ENCODE peak calls at places on chromosomes 5 and 9, in seven cellular contexts. Q is H9, Y is IMR-90, J is H1, X is neuronal stem cell, W is mesenchymal stem cell, E is trophoblast cell. H is an unnamed sample.

GRCh38 chr5:147391781-147392180 is 118.1 kb downstream of the DPYSL3 start:
- DNase-seq in Y (peak; percentile 84), J (no peak), X (no peak), Q (no peak), E (peak; percentile 64), W (peak; percentile 81), H (peak; percentile 72)

GRCh38 chr5:141960018-141960417 is 2.0 kb upstream of the PCDH12 start:
- DNase-seq in J (no peak), Y (no peak), Q (no peak), X (no peak), W (no peak), E (no peak), H (peak; percentile 29)

GRCh38 chr5:14447958-14448881 is 133.4 kb upstream of the OTULINL start:
- DNase-seq in W (peak; percentile 73), E (no peak), Q (no peak), J (no peak), X (no peak), Y (no peak), H (no peak)

GRCh38 chr9:133115604-133116345 is 5.3 kb downstream of the RALGDS start:
- DNase-seq in J (no peak), W (peak; percentile 62), X (no peak), Y (peak; percentile 63), E (peak; percentile 80), Q (no peak), H (peak; percentile 43)

GRCh38 chr5:137036630-137037029 is 462.5 kb downstream of the SPOCK1 start:
- DNase-seq in Y (no peak), E (no peak), X (peak; percentile 12), Q (peak; percentile 83), W (no peak), J (peak; percentile 61), H (peak; percentile 97)

GRCh38 chr5:45035991-45036390 is 227.2 kb downstream of the MRPS30 start:
- DNase-seq in Y (no peak), Q (no peak), E (no peak), X (no peak), W (no peak), J (no peak), H (peak; percentile 83)

GRCh38 chr9:96875460-96876142 is 21.3 kb upstream of the ZNF782 start:
- DNase-seq in J (peak; percentile 91), W (peak; percentile 72), Y (peak; percentile 68), Q (peak; percentile 97), X (peak; percentile 88), E (peak; percentile 57), H (peak; percentile 99)

GRCh38 chr9:125525846-125526619 is 181.0 kb downstream of the MAPKAP1 start:
- DNase-seq in W (peak; percentile 85), E (no peak), Q (no peak), J (no peak), Y (peak; percentile 89), X (no peak), H (peak; percentile 47)

GRCh38 chr5:180291234-180291940 is 496 bp downstream of the MAPK9 start:
- DNase-seq in Q (no peak), W (peak; percentile 33), Y (no peak), J (no peak), E (peak; percentile 54), X (no peak), H (peak; percentile 42)

GRCh38 chr5:121691478-121691877 is 160.2 kb upstream of the FTMT start:
- DNase-seq in W (peak; percentile 33), Y (no peak), J (no peak), Q (no peak), E (peak; percentile 70), X (no peak), H (peak; percentile 94)

GRCh38 chr9:9881692-9882091 is 731.1 kb downstream of the PTPRD start:
- DNase-seq in W (no peak), Y (no peak), J (no peak), E (no peak), X (no peak), Q (no peak), H (no peak)

GRCh38 chr5:127206320-127207113 is 84.1 kb upstream of the MEGF10 start:
- DNase-seq in E (no peak), Y (peak; percentile 77), Q (no peak), X (no peak), J (no peak), W (peak; percentile 85), H (peak; percentile 12)

GRCh38 chr9:75053869-75054268 is 25.8 kb upstream of the CARNMT1 start:
- DNase-seq in W (no peak), X (no peak), J (no peak), Q (no peak), Y (no peak), E (no peak), H (no peak)

GRCh38 chr5:17405976-17406876 is 91.8 kb upstream of the TAF11L2 start:
- DNase-seq in Y (peak; percentile 25), X (no peak), E (peak; percentile 16), W (no peak), Q (no peak), J (no peak), H (no peak)

GRCh38 chr5:154364845-154365244 is 81.0 kb upstream of the SAP30L start:
- DNase-seq in X (no peak), E (no peak), J (no peak), Y (no peak), Q (no peak), W (no peak), H (no peak)

GRCh38 chr5:82440041-82440440 is 161.9 kb upstream of the RPS23 start:
- DNase-seq in Q (no peak), W (no peak), X (no peak), Y (peak; percentile 12), J (no peak), E (no peak), H (no peak)

GRCh38 chr5:58072202-58072791 is 387.6 kb downstream of the PLK2 start:
- DNase-seq in Q (no peak), X (peak; percentile 20), J (no peak), W (peak; percentile 13), E (no peak), Y (no peak), H (peak; percentile 43)

GRCh38 chr5:98500811-98501210 is 272.7 kb upstream of the RGMB start:
- DNase-seq in E (no peak), W (no peak), X (no peak), Q (no peak), Y (no peak), J (no peak), H (no peak)

GRCh38 chr9:109101810-109102209 is 17.9 kb downstream of the TMEM245 start:
- DNase-seq in E (peak; percentile 4), X (no peak), Y (peak; percentile 84), Q (no peak), J (no peak), W (peak; percentile 76), H (no peak)

GRCh38 chr5:73902327-73903051 is 276.5 kb downstream of the ARHGEF28 start:
- DNase-seq in Y (peak; percentile 77), J (peak; percentile 21), Q (no peak), W (peak; percentile 72), E (peak; percentile 31), X (peak; percentile 54), H (peak; percentile 63)

GRCh38 chr5:77629553-77630245 is 8.8 kb downstream of the OTP start:
- DNase-seq in Y (no peak), X (no peak), Q (peak; percentile 66), J (no peak), E (no peak), W (no peak), H (no peak)

GRCh38 chr9:89446440-89447310 is 51.2 kb downstream of the SEMA4D start:
- DNase-seq in E (no peak), W (no peak), X (no peak), J (no peak), Q (no peak), Y (no peak), H (no peak)

DNA sequence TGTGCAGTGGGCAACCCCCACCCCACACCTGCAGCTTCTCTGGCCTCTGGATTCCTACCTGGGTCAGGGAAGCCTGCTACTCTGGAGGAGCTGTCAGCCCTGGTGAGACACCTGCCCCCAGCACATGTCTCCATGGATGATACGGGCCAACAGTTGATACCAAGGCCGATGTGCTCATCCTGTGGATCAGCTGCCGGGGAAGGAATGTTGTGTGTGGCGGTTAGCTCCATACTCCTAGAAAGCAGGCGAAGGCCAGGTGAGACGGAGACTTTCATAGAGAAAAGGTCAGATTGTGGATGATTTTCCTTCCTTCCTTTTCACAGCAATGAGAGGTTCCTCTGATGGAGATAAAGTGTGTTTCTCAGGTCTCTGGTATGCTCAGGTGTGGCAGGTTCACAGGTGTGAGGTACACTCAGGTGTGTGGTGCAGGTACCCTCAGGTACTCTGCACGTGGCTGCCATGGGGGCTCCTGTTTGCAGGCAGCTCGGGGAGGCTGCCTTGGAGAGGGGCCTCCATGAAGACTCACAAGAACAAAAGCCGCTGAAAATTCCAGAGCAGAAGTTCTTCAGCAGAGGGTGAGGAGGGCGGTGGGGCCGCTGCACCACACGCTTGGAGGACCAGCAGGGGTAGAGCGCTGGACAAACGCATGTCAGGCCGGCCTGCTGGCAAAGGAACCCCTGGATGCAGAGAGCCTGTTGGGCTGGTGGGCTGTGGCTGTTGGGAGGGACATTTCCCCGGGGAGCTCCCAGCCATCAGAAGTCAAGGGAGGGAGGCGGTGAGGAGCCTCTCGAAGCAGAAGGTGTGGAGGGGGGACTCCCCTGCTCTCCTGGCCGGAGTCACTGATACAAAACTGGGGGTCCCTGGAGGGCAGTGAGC is 5.1 kb upstream of the AHRR start:
- DNase-seq in X (no peak), Q (no peak), J (no peak), E (peak; percentile 99), W (no peak), Y (no peak), H (no peak)
- H3K4ac ChIP-seq in X (peak overlapping the region; percentile 11), Q (no peak overlapping the region), J (no peak overlapping the region), E (no peak overlapping the region), W (no peak overlapping the region), Y (no peak overlapping the region), H (no peak overlapping the region)

GRCh38 chr5:178201221-178201926 is 3.0 kb upstream of the HNRNPAB start:
- DNase-seq in Q (no peak), W (peak; percentile 51), J (no peak), E (no peak), Y (peak; percentile 57), X (no peak), H (no peak)

GRCh38 chr5:178196986-178197385 is 7.3 kb upstream of the HNRNPAB start:
- DNase-seq in W (no peak), Y (no peak), E (no peak), Q (no peak), J (no peak), X (no peak), H (no peak)

GRCh38 chr5:178196413-178196812 is 7.9 kb upstream of the HNRNPAB start:
- DNase-seq in X (no peak), W (no peak), Y (no peak), J (no peak), E (no peak), Q (no peak), H (no peak)

GRCh38 chr5:178199581-178200434 is 4.5 kb upstream of the HNRNPAB start:
- DNase-seq in Q (no peak), E (no peak), X (no peak), W (no peak), Y (no peak), J (no peak), H (no peak)

GRCh38 chr5:178198706-178199105 is 5.6 kb upstream of the HNRNPAB start:
- DNase-seq in J (no peak), E (no peak), Y (no peak), W (no peak), Q (no peak), X (no peak), H (no peak)
- H2BK5ac ChIP-seq in J (no peak overlapping the region), E (no peak overlapping the region), Y (no peak overlapping the region), W (no peak overlapping the region), Q (no peak overlapping the region), X (no peak overlapping the region), H (no peak overlapping the region)

GRCh38 chr9:137034709-137035506 is 3.0 kb upstream of the FUT7 start:
- DNase-seq in Y (peak; percentile 77), J (peak; percentile 73), X (peak; percentile 76), W (peak; percentile 77), E (peak; percentile 74), Q (peak; percentile 91), H (peak; percentile 83)
- H3K4ac ChIP-seq in Y (no peak overlapping the region), J (no peak overlapping the region), X (peak overlapping the region; percentile 6), W (no peak overlapping the region), E (no peak overlapping the region), Q (no peak overlapping the region), H (no peak overlapping the region)

GRCh38 chr5:163360681-163361080 is 76.7 kb upstream of the CCNG1 start:
- DNase-seq in X (no peak), W (no peak), Y (no peak), Q (no peak), E (no peak), J (no peak), H (no peak)
- H2BK5ac ChIP-seq in X (no peak overlapping the region), W (no peak overlapping the region), Y (no peak overlapping the region), Q (no peak overlapping the region), E (no peak overlapping the region), J (no peak overlapping the region), H (no peak overlapping the region)